ENCODE peak calls at places on chromosomes 16 and 17, in seven cellular contexts. L is Caco-2, G is right atrium auricular region, E is testis, P is BJ, F is DND-41, U is osteoblast. R is an unnamed sample. For H3K27me3, the result is how much of the 10 kb centered on the place peaks cover.

GRCh38 chr16:13996778-13997288 is 74.3 kb upstream of the MRTFB start:
- DNase-seq in P (no peak), U (no peak), G (peak), F (no peak), E (no peak), L (no peak), R (no peak)

GRCh38 chr16:72473631-72474030 is 301.7 kb upstream of the PMFBP1 start:
- DNase-seq in L (no peak), P (no peak), E (no peak), G (no peak), U (no peak), F (no peak), R (no peak)

GRCh38 chr17:45127583-45128300 is 4.6 kb downstream of the PLCD3 start:
- DNase-seq in E (peak), P (no peak), L (peak), G (peak), F (no peak), U (peak), R (no peak)

GRCh38 chr16:4324871-4325740 is 9.2 kb downstream of the GLIS2 start:
- DNase-seq in G (no peak), L (no peak), E (no peak), U (peak), P (no peak), F (no peak), R (no peak)

GRCh38 chr17:76732734-76733617 is 4.2 kb downstream of the SRSF2 start:
- DNase-seq in P (no peak), E (no peak), U (peak), L (no peak), G (no peak), F (peak), R (no peak)

GRCh38 chr17:28563475-28563874 is 7.8 kb downstream of the PIGS start:
- DNase-seq in G (no peak), P (peak), L (peak), U (no peak), F (no peak), E (no peak), R (no peak)

GRCh38 chr16:79217375-79218011 is 383.0 kb downstream of the MAF start:
- DNase-seq in G (no peak), E (no peak), L (no peak), F (peak), U (peak), P (no peak), R (no peak)

GRCh38 chr17:74163836-74164235 is 39.6 kb upstream of the RPL38 start:
- DNase-seq in G (no peak), L (no peak), P (no peak), E (no peak), U (no peak), F (no peak), R (no peak)

GRCh38 chr17:38451030-38451839 is 23.0 kb downstream of the ARHGAP23 start:
- DNase-seq in P (peak), L (peak), U (peak), F (peak), E (no peak), G (no peak), R (no peak)

GRCh38 chr17:76191891-76192290 is 48.4 kb downstream of the RNF157 start:
- DNase-seq in E (no peak), P (no peak), L (no peak), U (no peak), G (no peak), F (peak), R (peak)

GRCh38 chr16:4696905-4697866 is 3.8 kb downstream of the NUDT16L1 start:
- DNase-seq in P (no peak), L (no peak), F (no peak), E (no peak), U (peak), G (no peak), R (no peak)

GRCh38 chr16:79972053-79972704 is 371.6 kb upstream of the MAF start:
- DNase-seq in F (no peak), G (no peak), P (no peak), E (no peak), U (no peak), L (no peak), R (no peak)

GRCh38 chr17:17176341-17176740 is 29.8 kb downstream of the PLD6 start:
- DNase-seq in L (no peak), U (peak), F (no peak), P (no peak), E (no peak), G (no peak), R (no peak)

GRCh38 chr16:86379505-86379846 is 130.9 kb upstream of the FOXF1 start:
- DNase-seq in F (no peak), E (no peak), U (peak), L (no peak), G (no peak), P (no peak), R (no peak)

GRCh38 chr17:46772013-46772878 is 46.2 kb downstream of the WNT3 start:
- DNase-seq in L (peak), G (no peak), F (no peak), U (peak), E (no peak), P (no peak), R (no peak)

GRCh38 chr16:56424791-56425438 is 430 bp downstream of the AMFR start:
- DNase-seq in U (peak), G (no peak), E (peak), P (no peak), F (peak), L (no peak), R (peak)

GRCh38 chr16:67246081-67246944 is 968 bp downstream of the FHOD1 start:
- DNase-seq in G (peak), F (no peak), U (peak), L (peak), E (peak), P (peak), R (peak)

GRCh38 chr17:969767-970387 is 9.7 kb downstream of the NXN start:
- DNase-seq in F (no peak), E (no peak), P (no peak), U (no peak), L (no peak), G (no peak), R (no peak)

DNA sequence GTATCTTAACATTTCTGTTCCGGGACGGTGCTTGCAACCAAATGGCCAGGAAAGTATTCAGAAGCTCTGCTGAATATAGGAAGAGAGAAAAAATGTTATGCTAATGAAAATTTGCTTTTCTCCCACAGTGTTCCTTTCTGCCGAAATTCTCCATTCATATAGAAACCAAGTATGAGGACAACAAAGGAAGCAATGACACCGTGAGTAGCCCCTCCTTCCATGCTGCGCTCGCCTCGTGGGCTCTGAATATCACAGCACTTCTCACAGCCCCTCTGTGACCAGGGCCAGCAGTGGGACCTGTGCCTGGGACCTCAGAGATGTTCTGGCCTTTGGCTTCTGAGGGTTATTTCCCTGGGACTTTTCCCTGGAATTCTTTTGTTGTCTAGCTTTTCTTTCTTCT is 139.7 kb upstream of the NOL11 start:
- DNase-seq in L (no peak), E (no peak), F (no peak), G (no peak), U (no peak), P (no peak), R (peak)
- H3K4me3 ChIP-seq in L (no peak), E (no peak), F (no peak), G (no peak), U (no peak), P (no peak), R (no peak)

GRCh38 chr17:79109584-79109983 is 35.0 kb downstream of the ENGASE start:
- DNase-seq in F (no peak), G (no peak), P (no peak), U (no peak), L (no peak), E (no peak), R (no peak)
- TF ChIP-seq CTCF in F (peak), G (no peak), P (peak), U (no peak), L (peak), E (no peak), R (peak)

GRCh38 chr16:11580451-11581086 is 6.2 kb downstream of the LITAF start:
- DNase-seq in F (no peak), E (no peak), G (no peak), P (no peak), U (no peak), L (no peak), R (no peak)
- H3K27me3 ChIP-seq in F (under half), E (under half), G (under half), P (under half), U (under half), L (under half), R (under half)

DNA sequence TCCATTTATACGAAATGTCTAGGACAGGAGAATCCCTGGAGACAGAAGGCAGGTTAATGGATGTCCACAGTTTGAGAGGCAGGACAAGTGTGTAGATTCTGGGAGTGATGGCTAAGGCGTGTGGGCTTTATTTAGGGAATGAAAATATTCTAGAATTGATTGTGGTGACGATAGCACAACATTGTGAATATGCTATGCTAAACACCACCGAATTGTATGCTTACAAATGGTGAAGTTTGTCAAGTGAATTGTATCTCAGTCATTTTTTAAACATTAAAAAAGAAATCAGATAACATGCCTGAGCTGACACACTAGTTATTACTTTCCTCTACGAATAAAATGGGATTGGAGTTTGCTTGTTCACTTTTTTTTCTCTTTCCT is 5.4 kb upstream of the TXNDC11 start:
- DNase-seq in F (no peak), P (no peak), L (no peak), U (no peak), G (no peak), E (no peak), R (no peak)
- H3K4me3 ChIP-seq in F (no peak), P (no peak), L (peak), U (no peak), G (no peak), E (no peak), R (no peak)

GRCh38 chr16:82439678-82440293 is 187.0 kb upstream of the CDH13 start:
- DNase-seq in L (peak), G (no peak), P (no peak), F (peak), U (no peak), E (peak), R (no peak)
- TF ChIP-seq CTCF in L (peak), G (no peak), P (peak), F (peak), U (peak), E (no peak), R (peak)

R was measured in GM06990.